ENCODE peak calls at places on chromosomes 7 and 10, in nine cellular contexts. F is stimulated activated CD4-positive, alpha-beta T cell treated with anti-CD3 and anti-CD28 coated beads, Interleukin-2, amount 100 ng/mL, for 4 hours; D is brain microvascular endothelial cell; R is WTC11; U is RWPE1; Q is stimulated activated naive CD8-positive, alpha-beta T cell treated with anti-CD3 and anti-CD28 coated beads, Interleukin-15, amount 100 ng/mL, for 72 hours; O is stimulated activated effector memory CD8-positive, alpha-beta T cell treated with anti-CD3 and anti-CD28 coated beads, Interleukin-12 subunit alpha, Interleukin-12 subunit beta, amount 100 ng/mL, for 72 hours; J is IMR-90; K is astrocyte of the spinal cord. B is an unnamed sample.

GRCh38 chr7:116234517-116235200 is 24.3 kb downstream of the TES start:
- DNase-seq in Q (no peak), O (no peak), U (no peak), J (no peak), D (no peak), R (no peak), K (no peak), F (no peak), B (no peak)

GRCh38 chr10:117541909-117542705 is 439 bp upstream of the EMX2 start:
- DNase-seq in U (peak), F (no peak), Q (no peak), O (no peak), K (peak), D (peak), J (peak), R (peak), B (peak)

GRCh38 chr7:137169282-137169698 is 174.2 kb downstream of the PTN start:
- DNase-seq in U (peak), D (peak), J (peak), F (no peak), K (peak), O (no peak), R (peak), Q (no peak), B (no peak)

GRCh38 chr10:22314852-22315251 is 1.3 kb upstream of the COMMD3 start:
- DNase-seq in D (no peak), U (no peak), Q (no peak), O (no peak), K (no peak), F (no peak), R (no peak), J (no peak), B (no peak)

GRCh38 chr10:32163076-32163773 is 107.0 kb upstream of the KIF5B start:
- DNase-seq in D (no peak), U (no peak), K (no peak), J (peak), Q (no peak), O (no peak), F (no peak), R (no peak), B (no peak)

GRCh38 chr7:66779669-66780408 is 39.3 kb downstream of the RABGEF1 start:
- DNase-seq in U (peak), K (peak), F (no peak), J (peak), R (no peak), D (no peak), Q (no peak), O (no peak), B (no peak)

GRCh38 chr10:124161212-124162000 is 68.0 kb upstream of the CHST15 start:
- DNase-seq in Q (no peak), O (no peak), R (no peak), K (no peak), U (no peak), D (no peak), J (no peak), F (no peak), B (no peak)

GRCh38 chr10:100790761-100791208 is 45.4 kb downstream of the PAX2 start:
- DNase-seq in Q (no peak), R (no peak), D (no peak), K (no peak), O (no peak), U (no peak), F (no peak), J (no peak), B (no peak)

GRCh38 chr7:108809356-108809755 is 239.7 kb downstream of the DNAJB9 start:
- DNase-seq in Q (no peak), U (no peak), K (no peak), O (no peak), F (no peak), D (no peak), R (no peak), J (no peak), B (no peak)

GRCh38 chr10:123236122-123236521 is 81.9 kb downstream of the BUB3 start:
- DNase-seq in D (no peak), J (no peak), U (no peak), F (no peak), R (peak), O (no peak), Q (no peak), K (no peak), B (no peak)

GRCh38 chr10:128078136-128078969 is 47.9 kb downstream of the MKI67 start:
- DNase-seq in D (no peak), J (peak), Q (peak), U (peak), F (peak), K (peak), R (peak), O (no peak), B (peak)

GRCh38 chr10:93309062-93309461 is 173.1 kb downstream of the MYOF start:
- DNase-seq in Q (no peak), U (no peak), O (no peak), F (no peak), D (peak), K (peak), J (peak), R (no peak), B (no peak)

GRCh38 chr7:7119668-7120208 is 62.6 kb upstream of the C1GALT1 start:
- DNase-seq in Q (no peak), J (no peak), O (no peak), K (no peak), U (no peak), F (no peak), D (no peak), R (no peak), B (no peak)

GRCh38 chr10:103958996-103959395 is 7.9 kb upstream of the SLK start:
- DNase-seq in D (no peak), K (no peak), Q (no peak), U (peak), J (no peak), O (no peak), R (no peak), F (no peak), B (no peak)

GRCh38 chr10:33410096-33410859 is 75.8 kb upstream of the NRP1 start:
- DNase-seq in O (no peak), K (no peak), F (no peak), R (no peak), J (peak), D (no peak), Q (no peak), U (no peak), B (no peak)

GRCh38 chr10:124450010-124450782 is at the start of gene NKX1-2:
- DNase-seq in J (no peak), K (no peak), R (peak), F (no peak), O (no peak), Q (no peak), U (no peak), D (no peak), B (no peak)

GRCh38 chr10:61902448-61903183 is 1.1 kb downstream of the ARID5B start:
- DNase-seq in K (peak), Q (peak), F (peak), J (peak), D (peak), O (peak), R (no peak), U (peak), B (peak)

GRCh38 chr10:36475746-36476145 is 649.7 kb upstream of the ANKRD30A start:
- DNase-seq in K (no peak), O (no peak), Q (no peak), F (no peak), U (no peak), J (peak), R (no peak), D (no peak), B (no peak)

GRCh38 chr10:21372651-21373410 is 152.7 kb downstream of the SKIDA1 start:
- DNase-seq in F (peak), K (peak), J (peak), U (peak), O (no peak), Q (peak), R (no peak), D (peak), B (no peak)

GRCh38 chr10:30368065-30368718 is 19.1 kb upstream of the MTPAP start:
- DNase-seq in D (no peak), F (no peak), K (no peak), Q (no peak), J (no peak), U (no peak), R (no peak), O (no peak), B (no peak)

GRCh38 chr7:153604-154003 is 38.8 kb upstream of the FAM20C start:
- DNase-seq in F (no peak), J (no peak), U (no peak), O (no peak), K (no peak), D (no peak), R (no peak), Q (no peak), B (no peak)

GRCh38 chr10:30704016-30704600 is 74.6 kb upstream of the LYZL2 start:
- DNase-seq in K (no peak), J (no peak), D (no peak), Q (no peak), F (no peak), O (no peak), U (no peak), R (no peak), B (no peak)

GRCh38 chr7:116211006-116211912 is 920 bp downstream of the TES start:
- DNase-seq in Q (peak), D (peak), U (peak), R (peak), K (peak), O (peak), F (peak), J (peak), B (peak)

GRCh38 chr10:15120523-15120922 is 23.4 kb downstream of the RPP38 start:
- DNase-seq in Q (no peak), O (no peak), U (peak), K (peak), D (peak), F (no peak), R (no peak), J (peak), B (no peak)

GRCh38 chr7:148944935-148945934 is 61.1 kb upstream of the EZH2 start:
- DNase-seq in U (no peak), J (peak), D (peak), O (no peak), R (no peak), Q (no peak), K (peak), F (no peak), B (no peak)

GRCh38 chr7:116802784-116803183 is 59.6 kb upstream of the CAPZA2 start:
- DNase-seq in J (peak), R (no peak), O (peak), U (peak), Q (peak), K (peak), D (peak), F (no peak), B (peak)

GRCh38 chr7:124085168-124085567 is 52.3 kb upstream of the TMEM229A start:
- DNase-seq in R (no peak), F (no peak), O (no peak), U (peak), D (peak), J (no peak), Q (no peak), K (peak), B (no peak)

GRCh38 chr10:43878386-43878785 is 229.7 kb upstream of the ZNF32 start:
- DNase-seq in F (no peak), D (no peak), O (no peak), Q (no peak), R (no peak), K (no peak), J (no peak), U (no peak), B (no peak)

GRCh38 chr7:44764665-44765578 is 16.3 kb downstream of the ZMIZ2 start:
- DNase-seq in J (no peak), R (no peak), O (no peak), F (no peak), K (no peak), D (no peak), U (no peak), Q (no peak), B (no peak)

GRCh38 chr7:137970263-137970975 is 31.5 kb downstream of the CREB3L2 start:
- DNase-seq in J (peak), R (no peak), O (no peak), U (peak), K (peak), Q (no peak), D (peak), F (no peak), B (no peak)

GRCh38 chr10:67925449-67926005 is 41.1 kb downstream of the SIRT1 start:
- DNase-seq in K (peak), F (no peak), R (no peak), U (no peak), J (peak), Q (no peak), O (no peak), D (peak), B (no peak)